ENCODE peak calls at places on chromosomes 16 and 17, in six cellular contexts. K, M, E, Q, Y and V are unnamed samples.

GRCh38 chr17:4109424-4109823 is 33.4 kb downstream of the ZZEF1 start:
- DNase-seq in Y (no peak), M (no peak), Q (no peak), K (no peak), E (no peak), V (no peak)

GRCh38 chr16:6081320-6081976 is 983.9 kb upstream of the EEF2KMT start:
- DNase-seq in K (no peak), Q (peak; percentile 57), Y (no peak), M (peak; percentile 7), E (peak; percentile 14), V (no peak)

GRCh38 chr17:78473951-78474630 is 95.6 kb downstream of the PGS1 start:
- DNase-seq in M (no peak), K (no peak), E (no peak), Q (no peak), Y (no peak), V (no peak)

GRCh38 chr16:51508813-51509212 is 357.7 kb upstream of the SALL1 start:
- DNase-seq in K (no peak), E (no peak), M (no peak), Y (peak; percentile 59), Q (no peak), V (no peak)

GRCh38 chr16:11329080-11329491 is 16.2 kb upstream of the RMI2 start:
- DNase-seq in K (no peak), E (peak; percentile 28), Y (peak; percentile 40), Q (no peak), M (peak; percentile 61), V (no peak)

GRCh38 chr17:81231121-81231645 is 7.7 kb downstream of the TEPSIN start:
- DNase-seq in M (no peak), E (no peak), Q (no peak), Y (no peak), K (no peak), V (no peak)

GRCh38 chr17:4048218-4048617 is 84.0 kb upstream of the ATP2A3 start:
- DNase-seq in E (no peak), Q (no peak), M (no peak), Y (no peak), K (no peak), V (no peak)

GRCh38 chr17:79842656-79843474 is 3.6 kb upstream of the CBX4 start:
- DNase-seq in Y (no peak), Q (peak; percentile 64), E (no peak), M (no peak), K (no peak), V (no peak)

DNA sequence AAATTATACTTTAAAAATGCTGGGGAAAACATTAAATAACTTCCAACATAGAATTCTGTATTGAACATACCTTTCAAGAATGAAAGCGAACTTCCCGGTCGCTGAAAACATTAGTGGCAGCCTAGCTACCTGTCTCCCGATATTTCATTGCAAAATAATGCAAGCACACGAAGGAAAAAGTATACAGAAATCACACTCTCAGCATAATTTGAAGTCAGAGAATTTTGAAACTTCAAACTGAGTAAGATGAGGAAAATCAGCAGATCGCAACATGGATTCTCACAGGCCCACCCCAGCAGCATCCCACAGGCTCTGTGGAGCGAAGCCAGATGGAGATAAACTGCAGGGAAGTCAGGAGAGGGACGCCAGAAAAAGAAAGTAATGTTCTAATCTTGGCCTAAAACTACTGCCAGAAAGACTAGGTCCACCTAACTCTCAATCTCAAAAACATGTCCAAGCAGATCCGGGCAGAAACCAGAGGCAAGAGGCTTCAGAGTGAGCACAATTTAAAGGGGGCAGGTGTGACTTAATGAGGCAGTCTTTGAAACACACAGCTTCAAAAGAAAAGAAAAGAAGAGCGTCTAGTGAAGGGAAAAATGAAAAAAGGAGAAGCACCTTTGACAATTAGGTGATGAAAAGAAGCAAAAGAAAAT is 4.8 kb upstream of the GOSR1 start:
- DNase-seq in K (no peak), Q (no peak), E (no peak), M (no peak), Y (peak; percentile 13), V (no peak)
- H3K4me3 ChIP-seq in K (no peak overlapping the region), Q (no peak overlapping the region), E (no peak overlapping the region), M (no peak overlapping the region), Y (no peak overlapping the region), V (no peak overlapping the region)

DNA sequence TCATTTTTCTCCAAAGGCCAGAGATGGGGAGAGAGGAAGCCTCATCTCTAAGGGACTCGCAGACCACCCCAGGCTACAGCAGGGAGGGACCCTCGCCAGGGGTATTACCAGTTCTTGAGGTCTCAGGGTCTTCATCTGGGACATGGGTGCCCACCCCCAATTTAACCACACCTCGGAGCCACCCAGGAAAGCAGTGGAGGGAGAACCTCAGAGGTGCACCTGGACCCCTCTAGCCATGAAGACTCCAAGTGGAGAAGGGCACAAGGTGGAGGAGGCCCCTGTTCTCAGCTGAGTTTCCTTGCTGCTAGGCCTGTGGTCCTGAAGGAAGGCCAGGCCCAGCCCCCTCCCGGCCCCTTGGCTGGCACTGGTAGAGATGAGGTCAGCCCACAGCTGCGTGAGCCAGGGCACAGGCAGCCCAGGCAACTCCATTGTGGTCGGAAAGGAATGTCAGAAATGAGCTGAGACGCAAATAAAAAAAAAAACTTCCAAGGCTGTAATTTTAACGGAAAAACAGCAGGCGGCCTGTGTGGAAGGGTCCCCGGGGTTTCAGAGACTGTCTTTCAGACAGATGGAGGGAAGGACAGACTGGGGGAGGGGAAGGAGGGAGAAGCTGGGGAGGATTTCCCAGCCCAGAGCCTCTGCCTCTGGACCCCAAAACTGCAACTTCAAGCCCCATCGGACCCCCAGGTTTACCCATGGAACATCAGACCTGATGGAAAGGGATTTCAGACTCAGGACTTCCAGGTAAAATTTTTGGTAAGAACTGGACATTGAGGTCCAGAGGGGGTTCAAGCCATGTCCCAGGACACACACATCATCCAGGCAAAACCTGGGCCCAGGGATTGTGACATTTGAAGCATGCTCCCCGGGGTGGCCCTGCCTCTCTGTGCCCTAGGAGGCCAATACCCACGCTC is 25.5 kb upstream of the MRPS23 start:
- DNase-seq in K (peak; percentile 71), M (peak; percentile 98), Y (peak; percentile 98), Q (peak; percentile 80), E (peak; percentile 98), V (peak; percentile 95)
- H3K4me3 ChIP-seq in K (no peak overlapping the region), M (peak overlapping the region; percentile 7), Y (peak overlapping the region; percentile 12), Q (no peak overlapping the region), E (no peak overlapping the region), V (peak overlapping the region; percentile 20)

GRCh38 chr17:28474035-28474640 is 694 bp downstream of the SLC13A2 start:
- DNase-seq in E (no peak), M (no peak), Q (no peak), Y (no peak), K (no peak), V (no peak)
- H3K4me3 ChIP-seq in E (no peak overlapping the region), M (no peak overlapping the region), Q (no peak overlapping the region), Y (no peak overlapping the region), K (no peak overlapping the region), V (no peak overlapping the region)

GRCh38 chr17:60630352-60630751 is 30.4 kb downstream of the PPM1D start:
- DNase-seq in Q (no peak), Y (peak; percentile 64), M (no peak), E (peak; percentile 20), K (no peak), V (no peak)

GRCh38 chr17:60623415-60623814 is 23.4 kb downstream of the PPM1D start:
- DNase-seq in Y (no peak), M (no peak), K (no peak), E (no peak), Q (no peak), V (no peak)

GRCh38 chr17:60629120-60629519 is 29.1 kb downstream of the PPM1D start:
- DNase-seq in Q (no peak), K (no peak), Y (no peak), M (no peak), E (no peak), V (no peak)

GRCh38 chr17:60628252-60628889 is 28.4 kb downstream of the PPM1D start:
- DNase-seq in E (no peak), K (no peak), Y (no peak), M (no peak), Q (no peak), V (no peak)

GRCh38 chr17:60627113-60627512 is 27.1 kb downstream of the PPM1D start:
- DNase-seq in Q (no peak), M (no peak), E (no peak), K (no peak), Y (no peak), V (no peak)
- H3K4me3 ChIP-seq in Q (no peak overlapping the region), M (no peak overlapping the region), E (no peak overlapping the region), K (no peak overlapping the region), Y (no peak overlapping the region), V (no peak overlapping the region)

GRCh38 chr17:32929288-32929574 is 1.3 kb downstream of the TMEM98 start:
- DNase-seq in M (no peak), Q (no peak), E (no peak), K (no peak), Y (peak; percentile 37), V (no peak)
- H3K4me3 ChIP-seq in M (no peak overlapping the region), Q (no peak overlapping the region), E (peak overlapping the region; percentile 55), K (peak overlapping the region; percentile 83), Y (peak overlapping the region; percentile 69), V (peak overlapping the region; percentile 69)

DNA sequence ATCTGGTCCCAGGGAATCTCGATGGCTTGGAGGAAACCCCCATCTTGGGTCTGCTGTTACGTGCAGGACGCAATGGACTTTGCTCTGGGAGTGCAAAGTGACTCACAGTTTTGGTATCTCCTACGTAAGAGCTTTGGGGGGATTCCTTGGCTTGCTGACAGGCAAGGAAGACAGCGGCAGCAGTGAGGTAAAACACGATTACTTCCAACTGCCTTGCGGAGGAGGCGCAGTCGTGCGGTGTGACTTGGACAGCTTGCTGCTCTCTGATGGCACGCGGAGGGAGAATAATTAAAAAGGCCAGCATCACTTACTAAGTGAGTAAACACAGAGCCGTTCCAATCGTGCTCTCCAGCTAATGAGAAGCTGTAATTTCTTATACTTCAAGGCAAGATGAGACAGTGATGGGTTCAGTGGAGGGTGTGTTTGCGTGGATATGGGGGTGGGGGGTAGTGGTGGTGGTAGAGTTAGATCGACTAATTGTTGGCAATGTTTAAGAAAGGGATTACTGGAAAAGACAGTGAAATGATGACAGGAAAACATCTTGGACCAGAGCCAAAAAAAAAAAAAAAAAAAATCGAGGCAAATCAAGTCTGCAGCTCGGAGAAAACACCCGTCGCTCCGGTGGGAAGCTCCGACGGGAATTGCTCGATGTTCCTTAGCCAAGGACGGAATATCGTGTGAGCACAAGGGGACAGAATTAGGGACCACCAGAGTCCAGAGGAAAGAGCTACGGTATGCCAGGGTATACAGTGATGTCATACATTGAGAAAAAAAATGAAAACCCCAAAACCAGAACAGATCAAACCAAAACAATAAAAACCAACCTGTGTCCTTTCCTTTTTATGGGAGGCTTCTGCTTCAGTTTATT is 184.9 kb upstream of the ZFHX3 start:
- DNase-seq in Q (no peak), K (no peak), M (peak; percentile 56), E (peak; percentile 85), Y (peak; percentile 95), V (peak; percentile 94)
- H3K4me3 ChIP-seq in Q (no peak overlapping the region), K (peak overlapping the region; percentile 7), M (peak overlapping the region; percentile 40), E (peak overlapping the region; percentile 14), Y (peak overlapping the region; percentile 38), V (peak overlapping the region; percentile 36)

DNA sequence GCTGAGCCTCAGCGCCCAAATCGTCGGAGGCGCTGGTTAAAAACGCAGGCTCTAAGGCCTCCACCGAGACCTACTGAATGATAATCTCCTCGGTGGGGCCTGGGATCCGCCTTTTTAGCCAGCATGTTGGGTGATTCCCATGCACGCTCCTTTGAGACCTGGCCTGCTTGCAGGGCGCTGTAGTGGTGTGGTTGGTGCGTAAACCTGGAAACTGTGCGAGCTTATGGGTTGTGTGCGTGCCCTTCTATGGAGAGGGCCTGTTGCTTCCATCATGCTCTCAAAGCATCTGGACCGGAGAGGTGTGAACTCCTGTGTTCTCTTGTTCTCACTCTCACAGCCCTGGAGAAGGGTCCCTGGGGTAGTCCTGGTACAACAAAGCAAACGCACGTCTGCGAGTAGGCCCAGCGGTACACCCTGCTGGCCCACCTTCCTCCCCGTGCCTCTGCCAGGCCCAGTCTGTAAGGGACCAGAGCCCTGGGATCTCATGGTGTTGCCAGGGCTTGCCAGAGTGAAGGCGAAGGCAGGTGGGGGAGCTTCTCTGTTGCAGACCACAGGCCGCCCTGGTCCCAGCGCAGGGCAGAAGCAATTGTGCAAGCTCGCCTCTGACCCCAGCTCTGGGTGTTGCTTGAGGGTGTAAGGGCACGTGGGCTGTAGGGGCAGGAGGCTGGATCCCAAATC is 759 bp upstream of the LRRC75A start:
- DNase-seq in Q (peak; percentile 42), K (no peak), Y (no peak), M (no peak), E (no peak), V (no peak)
- H3K4me3 ChIP-seq in Q (no peak overlapping the region), K (peak overlapping the region; percentile 79), Y (peak overlapping the region; percentile 44), M (peak overlapping the region; percentile 94), E (no peak overlapping the region), V (peak overlapping the region; percentile 47)